ENCODE peak calls at places on chromosomes 1 and 21, in six cellular contexts. A is IMR-90, J is HepG2, C is K562, E is A549, I is GM12878. F is an unnamed sample.

GRCh38 chr1:29502225-29502755 is 266.0 kb downstream of the PTPRU start:
- DNase-seq in I (no peak), C (no peak), A (no peak), E (no peak), J (no peak), F (no peak)

GRCh38 chr1:6770727-6771567 is 14.3 kb upstream of the CAMTA1 start:
- DNase-seq in C (no peak), J (peak), I (no peak), A (peak), E (no peak), F (peak)

GRCh38 chr1:50970927-50971582 is 1.0 kb downstream of the CDKN2C start:
- DNase-seq in A (no peak), J (no peak), E (no peak), C (no peak), I (no peak), F (no peak)

GRCh38 chr1:8122477-8123407 is 96.6 kb upstream of the ERRFI1 start:
- DNase-seq in J (no peak), A (peak), C (peak), E (no peak), I (no peak), F (no peak)

GRCh38 chr1:14996133-14997050 is 157.2 kb upstream of the TMEM51 start:
- DNase-seq in E (peak), A (peak), I (no peak), J (peak), C (peak), F (no peak)

GRCh38 chr1:200951016-200951415 is 56.3 kb downstream of the INAVA start:
- DNase-seq in I (no peak), E (no peak), J (no peak), A (peak), C (peak), F (no peak)

GRCh38 chr1:106063510-106063909 is 993.0 kb upstream of the PRMT6 start:
- DNase-seq in E (no peak), J (no peak), I (no peak), A (no peak), C (no peak), F (peak)

GRCh38 chr1:192858456-192858855 is 49.6 kb downstream of the RGS2 start:
- DNase-seq in A (no peak), J (no peak), E (no peak), C (no peak), I (no peak), F (no peak)

GRCh38 chr1:182752827-182753104 is 36.8 kb upstream of the NPL start:
- DNase-seq in J (no peak), E (no peak), A (no peak), I (no peak), C (no peak), F (no peak)

GRCh38 chr1:212214377-212214776 is 70.8 kb upstream of the PPP2R5A start:
- DNase-seq in J (no peak), E (no peak), A (no peak), C (no peak), I (no peak), F (no peak)

GRCh38 chr1:200184196-200184595 is 156.7 kb downstream of the NR5A2 start:
- DNase-seq in A (peak), J (no peak), I (no peak), C (no peak), E (peak), F (peak)

GRCh38 chr1:14100916-14101315 is 400.9 kb downstream of the PRDM2 start:
- DNase-seq in C (no peak), E (no peak), I (no peak), A (no peak), J (no peak), F (no peak)

GRCh38 chr21:42312626-42313104 is 2.5 kb downstream of the TFF3 start:
- DNase-seq in I (no peak), A (no peak), J (no peak), C (no peak), E (no peak), F (no peak)

GRCh38 chr1:163162281-163162937 is 40.3 kb downstream of the RGS5 start:
- DNase-seq in C (no peak), E (no peak), A (peak), J (no peak), I (no peak), F (peak)

GRCh38 chr1:225737179-225737578 is 40.4 kb upstream of the SRP9 start:
- DNase-seq in A (no peak), I (no peak), E (peak), C (no peak), J (no peak), F (no peak)

GRCh38 chr1:183845681-183846080 is 40.8 kb downstream of the RGL1 start:
- DNase-seq in J (no peak), C (no peak), A (peak), I (no peak), E (no peak), F (no peak)

DNA sequence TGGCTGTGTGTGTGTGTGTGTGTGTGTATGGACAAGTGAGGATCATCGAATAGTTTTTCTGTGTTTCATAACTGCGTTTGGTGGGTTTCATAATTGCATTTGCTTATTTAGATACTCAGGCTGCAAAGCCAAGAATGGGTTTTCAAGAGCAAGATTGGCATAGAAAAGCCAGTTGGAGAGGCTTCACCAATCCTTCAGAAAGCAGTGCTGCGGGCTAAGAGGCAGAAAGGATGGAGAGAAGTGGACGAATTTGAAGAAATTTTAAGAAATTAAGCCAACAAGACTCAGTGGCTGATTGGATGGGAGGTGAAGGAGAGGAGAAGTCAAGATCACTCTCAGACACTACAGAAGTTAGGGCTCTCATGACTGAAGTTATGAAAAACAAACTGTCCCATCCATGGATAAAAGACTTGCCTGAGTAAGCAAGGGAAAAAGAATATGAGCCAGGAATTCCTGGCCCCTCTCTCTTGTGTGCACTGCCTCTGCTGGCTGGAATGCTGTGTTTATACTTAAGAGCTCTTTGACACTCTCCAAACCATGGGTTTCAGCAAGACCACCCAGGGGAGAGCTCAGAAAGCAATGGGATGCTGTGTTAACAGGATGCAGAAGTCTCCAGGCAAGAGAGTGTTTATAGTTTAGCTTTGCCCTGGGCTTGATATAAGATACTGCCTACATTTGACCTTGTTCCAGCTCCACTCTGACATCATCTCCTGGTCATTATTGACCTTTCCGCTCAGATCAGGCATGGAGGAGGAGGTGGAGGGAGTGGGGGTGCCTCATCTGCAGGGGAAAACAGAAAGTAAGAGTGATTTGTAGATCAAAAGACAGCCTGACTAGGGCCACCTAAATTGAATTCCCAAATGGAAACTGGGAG is 232.0 kb upstream of the PLXNA2 start:
- DNase-seq in J (peak), E (no peak), C (no peak), I (no peak), A (no peak), F (peak)
- TF ChIP-seq BHLHE40 in J (no peak), E (no peak), C (no peak), I (no peak), A (no peak), F (no peak)

GRCh38 chr1:113846391-113847035 is 25.0 kb downstream of the PTPN22 start:
- DNase-seq in C (no peak), J (no peak), E (no peak), A (no peak), I (no peak), F (no peak)
- TF ChIP-seq BHLHE40 in C (no peak), J (no peak), E (no peak), A (no peak), I (no peak), F (no peak)

GRCh38 chr1:151146072-151146415 is 387 bp downstream of the SEMA6C start:
- DNase-seq in I (no peak), A (no peak), C (no peak), J (no peak), E (no peak), F (no peak)

GRCh38 chr1:151143057-151143435 is 3.4 kb downstream of the SEMA6C start:
- DNase-seq in J (no peak), A (no peak), I (no peak), C (peak), E (no peak), F (no peak)

GRCh38 chr1:151145158-151146071 is 1.0 kb downstream of the SEMA6C start:
- DNase-seq in J (no peak), C (no peak), E (no peak), I (no peak), A (no peak), F (no peak)

GRCh38 chr1:151143986-151144385 is 2.4 kb downstream of the SEMA6C start:
- DNase-seq in E (no peak), J (no peak), C (no peak), I (no peak), A (no peak), F (no peak)

GRCh38 chr1:151144474-151145157 is 1.8 kb downstream of the SEMA6C start:
- DNase-seq in E (no peak), I (no peak), C (no peak), A (no peak), J (no peak), F (no peak)
- TF ChIP-seq BHLHE40 in E (no peak), I (no peak), C (no peak), A (no peak), J (no peak), F (no peak)

GRCh38 chr1:40519517-40519916 is 10.9 kb downstream of the EXO5 start:
- DNase-seq in E (no peak), J (no peak), A (no peak), C (no peak), I (no peak), F (no peak)
- TF ChIP-seq BHLHE40 in E (no peak), J (no peak), A (no peak), C (no peak), I (no peak), F (no peak)

F was measured in HEK293T.